ENCODE peak calls at places on chromosomes 5 and 9, in ten cellular contexts. M is dorsolateral prefrontal cortex, T is stomach, O is PC-9, A is mammary epithelial cell, H is RWPE1, L is suprapubic skin, U is hepatocyte, G is esophagus squamous epithelium, Z is left lung. S is an unnamed sample.

GRCh38 chr5:180825768-180826525 is 23.3 kb upstream of the MGAT1 start:
- DNase-seq in M (no peak), T (peak; percentile 88), O (peak; percentile 68), A (peak; percentile 96), H (peak; percentile 86), L (no peak), U (peak; percentile 51), G (no peak), Z (peak; percentile 62), S (no peak)

GRCh38 chr9:68546596-68547390 is 6.1 kb upstream of the TMEM252 start:
- DNase-seq in M (no peak), T (no peak), O (no peak), A (no peak), H (no peak), L (no peak), U (no peak), G (no peak), Z (peak; percentile 47), S (no peak)

GRCh38 chr9:77933019-77933418 is 98.6 kb downstream of the GNAQ start:
- DNase-seq in M (no peak), T (no peak), O (peak; percentile 37), A (peak; percentile 62), H (peak; percentile 52), L (no peak), U (no peak), G (no peak), Z (no peak), S (no peak)

GRCh38 chr9:89789922-89790510 is 185.2 kb downstream of the GADD45G start:
- DNase-seq in M (no peak), T (no peak), O (no peak), A (no peak), H (no peak), L (no peak), U (no peak), G (no peak), Z (no peak), S (no peak)

GRCh38 chr9:37293664-37294524 is 128.6 kb upstream of the GRHPR start:
- DNase-seq in M (no peak), T (no peak), O (no peak), A (no peak), H (no peak), L (no peak), U (no peak), G (no peak), Z (no peak), S (no peak)

GRCh38 chr5:134075102-134075501 is 39.4 kb upstream of the TCF7 start:
- DNase-seq in M (no peak), T (no peak), O (no peak), A (no peak), H (no peak), L (no peak), U (no peak), G (no peak), Z (no peak), S (no peak)

GRCh38 chr5:145540375-145540774 is 294.8 kb downstream of the PRELID2 start:
- DNase-seq in M (no peak), T (no peak), O (no peak), A (peak; percentile 35), H (no peak), L (no peak), U (no peak), G (no peak), Z (no peak), S (no peak)

GRCh38 chr5:136364307-136364706 is 1.0 kb downstream of the TRPC7 start:
- DNase-seq in M (no peak), T (no peak), O (no peak), A (no peak), H (no peak), L (no peak), U (no peak), G (no peak), Z (no peak), S (no peak)

GRCh38 chr5:91296691-91297143 is 86.4 kb downstream of the ARRDC3 start:
- DNase-seq in M (no peak), T (peak; percentile 41), O (peak; percentile 84), A (peak; percentile 55), H (peak; percentile 52), L (peak; percentile 92), U (no peak), G (no peak), Z (peak; percentile 77), S (no peak)

GRCh38 chr5:38601843-38602424 is 45.5 kb upstream of the LIFR start:
- DNase-seq in M (no peak), T (no peak), O (peak; percentile 22), A (peak; percentile 91), H (peak; percentile 64), L (no peak), U (no peak), G (no peak), Z (no peak), S (no peak)

GRCh38 chr5:157126-157715 is 34.1 kb upstream of the LRRC14B start:
- DNase-seq in M (no peak), T (no peak), O (no peak), A (no peak), H (no peak), L (peak; percentile 57), U (no peak), G (no peak), Z (no peak), S (no peak)

GRCh38 chr5:175378444-175379028 is 65.4 kb downstream of the DRD1 start:
- DNase-seq in M (no peak), T (no peak), O (no peak), A (peak; percentile 39), H (peak; percentile 89), L (no peak), U (peak; percentile 79), G (no peak), Z (no peak), S (no peak)

GRCh38 chr9:89534464-89534863 is 36.6 kb upstream of the SEMA4D start:
- DNase-seq in M (no peak), T (no peak), O (no peak), A (no peak), H (no peak), L (no peak), U (no peak), G (no peak), Z (no peak), S (no peak)

GRCh38 chr9:36337865-36338264 is 62.2 kb downstream of the RNF38 start:
- DNase-seq in M (no peak), T (no peak), O (no peak), A (peak; percentile 40), H (no peak), L (no peak), U (no peak), G (no peak), Z (no peak), S (no peak)

GRCh38 chr9:114263853-114264510 is 58.9 kb upstream of the ORM1 start:
- DNase-seq in M (no peak), T (no peak), O (no peak), A (no peak), H (no peak), L (no peak), U (no peak), G (no peak), Z (no peak), S (peak; percentile 62)

GRCh38 chr5:113446358-113446927 is 11.7 kb upstream of the TSSK1B start:
- DNase-seq in M (no peak), T (no peak), O (no peak), A (no peak), H (no peak), L (no peak), U (no peak), G (no peak), Z (no peak), S (no peak)

GRCh38 chr5:113448224-113448623 is 13.4 kb upstream of the TSSK1B start:
- DNase-seq in M (no peak), T (no peak), O (no peak), A (no peak), H (no peak), L (no peak), U (no peak), G (no peak), Z (no peak), S (no peak)

GRCh38 chr5:113450366-113451328 is 15.9 kb upstream of the TSSK1B start:
- DNase-seq in M (no peak), T (no peak), O (peak; percentile 7), A (peak; percentile 16), H (no peak), L (no peak), U (no peak), G (no peak), Z (no peak), S (no peak)

GRCh38 chr5:113451797-113452196 is 17.0 kb upstream of the TSSK1B start:
- DNase-seq in M (no peak), T (no peak), O (no peak), A (peak; percentile 3), H (no peak), L (no peak), U (no peak), G (no peak), Z (no peak), S (no peak)

GRCh38 chr5:113447651-113448050 is 12.9 kb upstream of the TSSK1B start:
- DNase-seq in M (no peak), T (no peak), O (no peak), A (no peak), H (no peak), L (no peak), U (no peak), G (no peak), Z (no peak), S (no peak)
- TF ChIP-seq CTCF in M (no peak), T (no peak), O (no peak), A (no peak), H (no peak), L (no peak), U (peak; percentile 17), G (no peak), Z (no peak), S (no peak)

GRCh38 chr5:120866997-120867396 is 402.9 kb downstream of the PRR16 start:
- DNase-seq in M (no peak), T (no peak), O (no peak), A (no peak), H (no peak), L (no peak), U (no peak), G (no peak), Z (no peak), S (no peak)
- TF ChIP-seq CTCF in M (no peak), T (no peak), O (no peak), A (no peak), H (no peak), L (no peak), U (no peak), G (no peak), Z (no peak), S (no peak)

DNA sequence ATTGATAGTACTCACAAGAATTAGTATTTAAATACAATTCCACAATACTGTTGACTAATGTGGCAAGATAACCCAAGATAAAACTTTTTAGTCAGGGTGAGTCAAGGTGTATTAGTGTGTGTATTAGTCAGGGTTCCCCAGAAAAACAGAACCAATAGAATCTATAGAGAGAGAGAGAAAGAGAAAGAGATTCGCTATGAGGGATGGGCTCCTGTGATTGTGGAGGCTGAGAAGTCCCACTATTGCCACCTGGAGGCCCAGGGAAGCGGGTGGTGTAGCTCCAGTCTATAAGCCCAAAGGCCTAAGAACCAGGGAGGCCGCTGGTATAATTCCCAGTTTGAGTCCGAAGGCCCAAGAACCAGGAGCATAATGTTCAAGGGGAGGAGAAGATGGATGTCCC is 10.0 kb upstream of the SHISAL2B start:
- DNase-seq in M (no peak), T (no peak), O (no peak), A (peak; percentile 48), H (peak; percentile 26), L (no peak), U (peak; percentile 17), G (no peak), Z (no peak), S (no peak)
- TF ChIP-seq CTCF in M (no peak), T (no peak), O (no peak), A (peak; percentile 15), H (no peak), L (no peak), U (peak; percentile 16), G (no peak), Z (no peak), S (no peak)

GRCh38 chr5:88691945-88692868 is 190.8 kb downstream of the MEF2C start:
- DNase-seq in M (no peak), T (no peak), O (no peak), A (no peak), H (no peak), L (no peak), U (no peak), G (no peak), Z (no peak), S (no peak)
- TF ChIP-seq CTCF in M (no peak), T (no peak), O (no peak), A (no peak), H (no peak), L (no peak), U (no peak), G (no peak), Z (no peak), S (no peak)

S was measured in mesothelial cell of epicardium.